ENCODE peak calls at places on chromosomes 7 and 10, in ten cellular contexts. One of them, this sample, is unnamed.
A peak's percentile ranks its signal among the peaks of the same experiment; 100 is the strongest.

GRCh38 chr10:128147064-128147463 is 20.8 kb upstream of the MKI67 start:
- DNase-seq in stimulated activated CD4-positive, alpha-beta T cell treated with anti-CD3 and anti-CD28 coated beads, Interleukin-4, amount 100 ng/mL, for 4 hours: no peak
- DNase-seq in HT-29: no peak
- DNase-seq in stimulated activated naive B cell treated with anti-CD40 and anti-IgM and Interleukin-4, amounts not matched to agents 10 μg/mL and 1 μg/mL and 100 μg/mL, for 72 hours: peak; percentile 57
- DNase-seq in heart left ventricle: no peak
- DNase-seq in activated CD8-positive, alpha-beta memory T cell treated with anti-CD3 and anti-CD28 coated beads, Interleukin-2, amount 10 ng/mL, durations not matched to agents 7 days and 5 days: no peak
- DNase-seq in HFFc6: no peak
- DNase-seq in NCI-H2171 treated with DMSO at 0.1 percent for 48 hours: no peak
- DNase-seq in nephron progenitor cell: no peak
- DNase-seq in caudate nucleus: no peak
- DNase-seq in this sample: peak; percentile 45

GRCh38 chr7:97757824-97758223 is 25.9 kb downstream of the TAC1 start:
- DNase-seq in stimulated activated CD4-positive, alpha-beta T cell treated with anti-CD3 and anti-CD28 coated beads, Interleukin-4, amount 100 ng/mL, for 4 hours: no peak
- DNase-seq in HT-29: no peak
- DNase-seq in stimulated activated naive B cell treated with anti-CD40 and anti-IgM and Interleukin-4, amounts not matched to agents 10 μg/mL and 1 μg/mL and 100 μg/mL, for 72 hours: no peak
- DNase-seq in heart left ventricle: no peak
- DNase-seq in activated CD8-positive, alpha-beta memory T cell treated with anti-CD3 and anti-CD28 coated beads, Interleukin-2, amount 10 ng/mL, durations not matched to agents 7 days and 5 days: no peak
- DNase-seq in HFFc6: no peak
- DNase-seq in NCI-H2171 treated with DMSO at 0.1 percent for 48 hours: no peak
- DNase-seq in nephron progenitor cell: no peak
- DNase-seq in caudate nucleus: no peak
- DNase-seq in this sample: no peak

GRCh38 chr7:144489504-144489903 is 86.0 kb upstream of the NOBOX start:
- DNase-seq in stimulated activated CD4-positive, alpha-beta T cell treated with anti-CD3 and anti-CD28 coated beads, Interleukin-4, amount 100 ng/mL, for 4 hours: no peak
- DNase-seq in HT-29: no peak
- DNase-seq in stimulated activated naive B cell treated with anti-CD40 and anti-IgM and Interleukin-4, amounts not matched to agents 10 μg/mL and 1 μg/mL and 100 μg/mL, for 72 hours: no peak
- DNase-seq in heart left ventricle: no peak
- DNase-seq in activated CD8-positive, alpha-beta memory T cell treated with anti-CD3 and anti-CD28 coated beads, Interleukin-2, amount 10 ng/mL, durations not matched to agents 7 days and 5 days: no peak
- DNase-seq in HFFc6: no peak
- DNase-seq in NCI-H2171 treated with DMSO at 0.1 percent for 48 hours: peak; percentile 33
- DNase-seq in nephron progenitor cell: no peak
- DNase-seq in caudate nucleus: no peak
- DNase-seq in this sample: no peak

GRCh38 chr7:2384354-2385243 is 18.8 kb upstream of the CHST12 start:
- DNase-seq in stimulated activated CD4-positive, alpha-beta T cell treated with anti-CD3 and anti-CD28 coated beads, Interleukin-4, amount 100 ng/mL, for 4 hours: no peak
- DNase-seq in HT-29: no peak
- DNase-seq in stimulated activated naive B cell treated with anti-CD40 and anti-IgM and Interleukin-4, amounts not matched to agents 10 μg/mL and 1 μg/mL and 100 μg/mL, for 72 hours: no peak
- DNase-seq in heart left ventricle: no peak
- DNase-seq in activated CD8-positive, alpha-beta memory T cell treated with anti-CD3 and anti-CD28 coated beads, Interleukin-2, amount 10 ng/mL, durations not matched to agents 7 days and 5 days: no peak
- DNase-seq in HFFc6: no peak
- DNase-seq in NCI-H2171 treated with DMSO at 0.1 percent for 48 hours: no peak
- DNase-seq in nephron progenitor cell: no peak
- DNase-seq in caudate nucleus: no peak
- DNase-seq in this sample: no peak

GRCh38 chr7:24665564-24666294 is 91.5 kb downstream of the GSDME start:
- DNase-seq in stimulated activated CD4-positive, alpha-beta T cell treated with anti-CD3 and anti-CD28 coated beads, Interleukin-4, amount 100 ng/mL, for 4 hours: no peak
- DNase-seq in HT-29: peak; percentile 79
- DNase-seq in stimulated activated naive B cell treated with anti-CD40 and anti-IgM and Interleukin-4, amounts not matched to agents 10 μg/mL and 1 μg/mL and 100 μg/mL, for 72 hours: peak; percentile 13
- DNase-seq in heart left ventricle: no peak
- DNase-seq in activated CD8-positive, alpha-beta memory T cell treated with anti-CD3 and anti-CD28 coated beads, Interleukin-2, amount 10 ng/mL, durations not matched to agents 7 days and 5 days: peak; percentile 52
- DNase-seq in HFFc6: peak; percentile 48
- DNase-seq in NCI-H2171 treated with DMSO at 0.1 percent for 48 hours: peak; percentile 52
- DNase-seq in nephron progenitor cell: peak; percentile 47
- DNase-seq in caudate nucleus: no peak
- DNase-seq in this sample: peak; percentile 27

GRCh38 chr7:148809856-148810255 is 74.2 kb downstream of the EZH2 start:
- DNase-seq in stimulated activated CD4-positive, alpha-beta T cell treated with anti-CD3 and anti-CD28 coated beads, Interleukin-4, amount 100 ng/mL, for 4 hours: no peak
- DNase-seq in HT-29: no peak
- DNase-seq in stimulated activated naive B cell treated with anti-CD40 and anti-IgM and Interleukin-4, amounts not matched to agents 10 μg/mL and 1 μg/mL and 100 μg/mL, for 72 hours: no peak
- DNase-seq in heart left ventricle: no peak
- DNase-seq in activated CD8-positive, alpha-beta memory T cell treated with anti-CD3 and anti-CD28 coated beads, Interleukin-2, amount 10 ng/mL, durations not matched to agents 7 days and 5 days: no peak
- DNase-seq in HFFc6: no peak
- DNase-seq in NCI-H2171 treated with DMSO at 0.1 percent for 48 hours: no peak
- DNase-seq in nephron progenitor cell: no peak
- DNase-seq in caudate nucleus: no peak
- DNase-seq in this sample: no peak

GRCh38 chr10:130360826-130361311 is 224.7 kb downstream of the GLRX3 start:
- DNase-seq in stimulated activated CD4-positive, alpha-beta T cell treated with anti-CD3 and anti-CD28 coated beads, Interleukin-4, amount 100 ng/mL, for 4 hours: no peak
- DNase-seq in HT-29: no peak
- DNase-seq in stimulated activated naive B cell treated with anti-CD40 and anti-IgM and Interleukin-4, amounts not matched to agents 10 μg/mL and 1 μg/mL and 100 μg/mL, for 72 hours: no peak
- DNase-seq in heart left ventricle: no peak
- DNase-seq in activated CD8-positive, alpha-beta memory T cell treated with anti-CD3 and anti-CD28 coated beads, Interleukin-2, amount 10 ng/mL, durations not matched to agents 7 days and 5 days: no peak
- DNase-seq in HFFc6: no peak
- DNase-seq in NCI-H2171 treated with DMSO at 0.1 percent for 48 hours: peak; percentile 59
- DNase-seq in nephron progenitor cell: no peak
- DNase-seq in caudate nucleus: no peak
- DNase-seq in this sample: no peak

GRCh38 chr10:84335516-84335915 is 7.1 kb downstream of the CCSER2 start:
- DNase-seq in stimulated activated CD4-positive, alpha-beta T cell treated with anti-CD3 and anti-CD28 coated beads, Interleukin-4, amount 100 ng/mL, for 4 hours: no peak
- DNase-seq in HT-29: no peak
- DNase-seq in stimulated activated naive B cell treated with anti-CD40 and anti-IgM and Interleukin-4, amounts not matched to agents 10 μg/mL and 1 μg/mL and 100 μg/mL, for 72 hours: no peak
- DNase-seq in heart left ventricle: no peak
- DNase-seq in activated CD8-positive, alpha-beta memory T cell treated with anti-CD3 and anti-CD28 coated beads, Interleukin-2, amount 10 ng/mL, durations not matched to agents 7 days and 5 days: no peak
- DNase-seq in HFFc6: no peak
- DNase-seq in NCI-H2171 treated with DMSO at 0.1 percent for 48 hours: no peak
- DNase-seq in nephron progenitor cell: no peak
- DNase-seq in caudate nucleus: no peak
- DNase-seq in this sample: no peak

GRCh38 chr10:49571419-49571818 is 32.5 kb upstream of the ERCC6 start:
- DNase-seq in stimulated activated CD4-positive, alpha-beta T cell treated with anti-CD3 and anti-CD28 coated beads, Interleukin-4, amount 100 ng/mL, for 4 hours: no peak
- DNase-seq in HT-29: no peak
- DNase-seq in stimulated activated naive B cell treated with anti-CD40 and anti-IgM and Interleukin-4, amounts not matched to agents 10 μg/mL and 1 μg/mL and 100 μg/mL, for 72 hours: no peak
- DNase-seq in heart left ventricle: no peak
- DNase-seq in activated CD8-positive, alpha-beta memory T cell treated with anti-CD3 and anti-CD28 coated beads, Interleukin-2, amount 10 ng/mL, durations not matched to agents 7 days and 5 days: no peak
- DNase-seq in HFFc6: peak; percentile 45
- DNase-seq in NCI-H2171 treated with DMSO at 0.1 percent for 48 hours: no peak
- DNase-seq in nephron progenitor cell: no peak
- DNase-seq in caudate nucleus: no peak
- DNase-seq in this sample: no peak

GRCh38 chr10:137031-137430 is 1.8 kb downstream of the ZMYND11 start:
- DNase-seq in stimulated activated CD4-positive, alpha-beta T cell treated with anti-CD3 and anti-CD28 coated beads, Interleukin-4, amount 100 ng/mL, for 4 hours: peak; percentile 44
- DNase-seq in HT-29: peak; percentile 54
- DNase-seq in stimulated activated naive B cell treated with anti-CD40 and anti-IgM and Interleukin-4, amounts not matched to agents 10 μg/mL and 1 μg/mL and 100 μg/mL, for 72 hours: peak; percentile 28
- DNase-seq in heart left ventricle: no peak
- DNase-seq in activated CD8-positive, alpha-beta memory T cell treated with anti-CD3 and anti-CD28 coated beads, Interleukin-2, amount 10 ng/mL, durations not matched to agents 7 days and 5 days: peak; percentile 73
- DNase-seq in HFFc6: no peak
- DNase-seq in NCI-H2171 treated with DMSO at 0.1 percent for 48 hours: peak; percentile 23
- DNase-seq in nephron progenitor cell: peak; percentile 21
- DNase-seq in caudate nucleus: no peak
- DNase-seq in this sample: no peak

GRCh38 chr7:111098011-111098925 is 7.3 kb downstream of the LRRN3 start:
- DNase-seq in stimulated activated CD4-positive, alpha-beta T cell treated with anti-CD3 and anti-CD28 coated beads, Interleukin-4, amount 100 ng/mL, for 4 hours: peak; percentile 60
- DNase-seq in HT-29: peak; percentile 50
- DNase-seq in stimulated activated naive B cell treated with anti-CD40 and anti-IgM and Interleukin-4, amounts not matched to agents 10 μg/mL and 1 μg/mL and 100 μg/mL, for 72 hours: no peak
- DNase-seq in heart left ventricle: peak; percentile 11
- DNase-seq in activated CD8-positive, alpha-beta memory T cell treated with anti-CD3 and anti-CD28 coated beads, Interleukin-2, amount 10 ng/mL, durations not matched to agents 7 days and 5 days: peak; percentile 78
- DNase-seq in HFFc6: peak; percentile 37
- DNase-seq in NCI-H2171 treated with DMSO at 0.1 percent for 48 hours: peak; percentile 57
- DNase-seq in nephron progenitor cell: peak; percentile 26
- DNase-seq in caudate nucleus: no peak
- DNase-seq in this sample: no peak

GRCh38 chr7:37984775-37985390 is 64.4 kb downstream of the EPDR1 start:
- DNase-seq in stimulated activated CD4-positive, alpha-beta T cell treated with anti-CD3 and anti-CD28 coated beads, Interleukin-4, amount 100 ng/mL, for 4 hours: no peak
- DNase-seq in HT-29: no peak
- DNase-seq in stimulated activated naive B cell treated with anti-CD40 and anti-IgM and Interleukin-4, amounts not matched to agents 10 μg/mL and 1 μg/mL and 100 μg/mL, for 72 hours: no peak
- DNase-seq in heart left ventricle: no peak
- DNase-seq in activated CD8-positive, alpha-beta memory T cell treated with anti-CD3 and anti-CD28 coated beads, Interleukin-2, amount 10 ng/mL, durations not matched to agents 7 days and 5 days: no peak
- DNase-seq in HFFc6: no peak
- DNase-seq in NCI-H2171 treated with DMSO at 0.1 percent for 48 hours: no peak
- DNase-seq in nephron progenitor cell: no peak
- DNase-seq in caudate nucleus: no peak
- DNase-seq in this sample: no peak

GRCh38 chr7:139588632-139589031 is 65.1 kb downstream of the CLEC2L start:
- DNase-seq in stimulated activated CD4-positive, alpha-beta T cell treated with anti-CD3 and anti-CD28 coated beads, Interleukin-4, amount 100 ng/mL, for 4 hours: no peak
- DNase-seq in HT-29: no peak
- DNase-seq in stimulated activated naive B cell treated with anti-CD40 and anti-IgM and Interleukin-4, amounts not matched to agents 10 μg/mL and 1 μg/mL and 100 μg/mL, for 72 hours: no peak
- DNase-seq in heart left ventricle: no peak
- DNase-seq in activated CD8-positive, alpha-beta memory T cell treated with anti-CD3 and anti-CD28 coated beads, Interleukin-2, amount 10 ng/mL, durations not matched to agents 7 days and 5 days: no peak
- DNase-seq in HFFc6: no peak
- DNase-seq in NCI-H2171 treated with DMSO at 0.1 percent for 48 hours: peak; percentile 28
- DNase-seq in nephron progenitor cell: peak; percentile 23
- DNase-seq in caudate nucleus: no peak
- DNase-seq in this sample: no peak

GRCh38 chr7:154438571-154438970 is 386.4 kb downstream of the DPP6 start:
- DNase-seq in stimulated activated CD4-positive, alpha-beta T cell treated with anti-CD3 and anti-CD28 coated beads, Interleukin-4, amount 100 ng/mL, for 4 hours: no peak
- DNase-seq in HT-29: no peak
- DNase-seq in stimulated activated naive B cell treated with anti-CD40 and anti-IgM and Interleukin-4, amounts not matched to agents 10 μg/mL and 1 μg/mL and 100 μg/mL, for 72 hours: no peak
- DNase-seq in heart left ventricle: no peak
- DNase-seq in activated CD8-positive, alpha-beta memory T cell treated with anti-CD3 and anti-CD28 coated beads, Interleukin-2, amount 10 ng/mL, durations not matched to agents 7 days and 5 days: no peak
- DNase-seq in HFFc6: no peak
- DNase-seq in NCI-H2171 treated with DMSO at 0.1 percent for 48 hours: no peak
- DNase-seq in nephron progenitor cell: no peak
- DNase-seq in caudate nucleus: no peak
- DNase-seq in this sample: no peak

GRCh38 chr7:64889686-64890162 is 13.3 kb upstream of the ZNF273 start:
- DNase-seq in stimulated activated CD4-positive, alpha-beta T cell treated with anti-CD3 and anti-CD28 coated beads, Interleukin-4, amount 100 ng/mL, for 4 hours: no peak
- DNase-seq in HT-29: no peak
- DNase-seq in stimulated activated naive B cell treated with anti-CD40 and anti-IgM and Interleukin-4, amounts not matched to agents 10 μg/mL and 1 μg/mL and 100 μg/mL, for 72 hours: no peak
- DNase-seq in heart left ventricle: no peak
- DNase-seq in activated CD8-positive, alpha-beta memory T cell treated with anti-CD3 and anti-CD28 coated beads, Interleukin-2, amount 10 ng/mL, durations not matched to agents 7 days and 5 days: no peak
- DNase-seq in HFFc6: no peak
- DNase-seq in NCI-H2171 treated with DMSO at 0.1 percent for 48 hours: no peak
- DNase-seq in nephron progenitor cell: peak; percentile 16
- DNase-seq in caudate nucleus: no peak
- DNase-seq in this sample: no peak

GRCh38 chr7:104529567-104529966 is 201.2 kb downstream of the LHFPL3 start:
- DNase-seq in stimulated activated CD4-positive, alpha-beta T cell treated with anti-CD3 and anti-CD28 coated beads, Interleukin-4, amount 100 ng/mL, for 4 hours: no peak
- DNase-seq in HT-29: no peak
- DNase-seq in stimulated activated naive B cell treated with anti-CD40 and anti-IgM and Interleukin-4, amounts not matched to agents 10 μg/mL and 1 μg/mL and 100 μg/mL, for 72 hours: no peak
- DNase-seq in heart left ventricle: no peak
- DNase-seq in activated CD8-positive, alpha-beta memory T cell treated with anti-CD3 and anti-CD28 coated beads, Interleukin-2, amount 10 ng/mL, durations not matched to agents 7 days and 5 days: no peak
- DNase-seq in HFFc6: no peak
- DNase-seq in NCI-H2171 treated with DMSO at 0.1 percent for 48 hours: no peak
- DNase-seq in nephron progenitor cell: no peak
- DNase-seq in caudate nucleus: no peak
- DNase-seq in this sample: no peak

GRCh38 chr7:148344406-148344805 is 246.2 kb upstream of the C7orf33 start:
- DNase-seq in stimulated activated CD4-positive, alpha-beta T cell treated with anti-CD3 and anti-CD28 coated beads, Interleukin-4, amount 100 ng/mL, for 4 hours: no peak
- DNase-seq in HT-29: no peak
- DNase-seq in stimulated activated naive B cell treated with anti-CD40 and anti-IgM and Interleukin-4, amounts not matched to agents 10 μg/mL and 1 μg/mL and 100 μg/mL, for 72 hours: no peak
- DNase-seq in heart left ventricle: no peak
- DNase-seq in activated CD8-positive, alpha-beta memory T cell treated with anti-CD3 and anti-CD28 coated beads, Interleukin-2, amount 10 ng/mL, durations not matched to agents 7 days and 5 days: no peak
- DNase-seq in HFFc6: no peak
- DNase-seq in NCI-H2171 treated with DMSO at 0.1 percent for 48 hours: no peak
- DNase-seq in nephron progenitor cell: no peak
- DNase-seq in caudate nucleus: no peak
- DNase-seq in this sample: no peak

This sample was measured in GM12878.